ENCODE peak calls at places on chromosome 11, in six cellular contexts. U is retinal pigment epithelial cell, K is HFF-Myc, J is lower lobe of right lung, B is endothelial cell, D is uterus. I is an unnamed sample.

GRCh38 chr11:130634981-130635473 is 186.6 kb downstream of the ADAMTS15 start:
- DNase-seq in U (no peak), K (peak), J (no peak), B (no peak), D (no peak), I (peak)

GRCh38 chr11:78828582-78829520 is 254.2 kb upstream of the NARS2 start:
- DNase-seq in U (no peak), K (no peak), J (no peak), B (no peak), D (no peak), I (no peak)

GRCh38 chr11:112310867-112311266 is 50.2 kb upstream of the PLET1 start:
- DNase-seq in U (no peak), K (no peak), J (no peak), B (no peak), D (no peak), I (no peak)

GRCh38 chr11:1486054-1486825 is at the start of gene MOB2:
- DNase-seq in U (no peak), K (no peak), J (peak), B (no peak), D (peak), I (peak)

GRCh38 chr11:30412509-30412908 is 89.6 kb downstream of the ARL14EP start:
- DNase-seq in U (no peak), K (no peak), J (no peak), B (no peak), D (no peak), I (no peak)

GRCh38 chr11:71425851-71426250 is 22.3 kb downstream of the DHCR7 start:
- DNase-seq in U (no peak), K (no peak), J (no peak), B (no peak), D (no peak), I (peak)

GRCh38 chr11:46726206-46726862 is 7.3 kb downstream of the F2 start:
- DNase-seq in U (no peak), K (no peak), J (peak), B (no peak), D (no peak), I (no peak)

GRCh38 chr11:79243412-79244174 is 197.2 kb downstream of the TENM4 start:
- DNase-seq in U (no peak), K (no peak), J (no peak), B (no peak), D (peak), I (no peak)

GRCh38 chr11:1422481-1422880 is 32.7 kb downstream of the BRSK2 start:
- DNase-seq in U (no peak), K (no peak), J (no peak), B (peak), D (no peak), I (no peak)

GRCh38 chr11:119694334-119694733 is 34.7 kb downstream of the NECTIN1 start:
- DNase-seq in U (no peak), K (no peak), J (no peak), B (no peak), D (no peak), I (no peak)

GRCh38 chr11:69136471-69136870 is 19.3 kb upstream of the SMIM38 start:
- DNase-seq in U (no peak), K (no peak), J (no peak), B (no peak), D (no peak), I (no peak)

GRCh38 chr11:3939651-3940190 is 84.3 kb downstream of the STIM1 start:
- DNase-seq in U (no peak), K (no peak), J (no peak), B (no peak), D (no peak), I (no peak)

GRCh38 chr11:96241351-96241841 is 101.6 kb downstream of the MAML2 start:
- DNase-seq in U (no peak), K (no peak), J (no peak), B (no peak), D (no peak), I (no peak)

GRCh38 chr11:88655163-88655562 is 317.6 kb upstream of the CTSC start:
- DNase-seq in U (no peak), K (no peak), J (no peak), B (no peak), D (no peak), I (no peak)

GRCh38 chr11:41119484-41119883 is 340.0 kb downstream of the LRRC4C start:
- DNase-seq in U (no peak), K (no peak), J (no peak), B (no peak), D (no peak), I (no peak)

GRCh38 chr11:122307480-122308085 is 191.6 kb upstream of the BLID start:
- DNase-seq in U (no peak), K (no peak), J (no peak), B (no peak), D (no peak), I (no peak)

GRCh38 chr11:82901165-82901938 is at the start of gene DDIAS:
- DNase-seq in U (peak), K (peak), J (peak), B (peak), D (peak), I (peak)
- TF ChIP-seq CTCF in U (no peak), K (no peak), J (no peak), B (no peak), D (no peak), I (no peak)

DNA sequence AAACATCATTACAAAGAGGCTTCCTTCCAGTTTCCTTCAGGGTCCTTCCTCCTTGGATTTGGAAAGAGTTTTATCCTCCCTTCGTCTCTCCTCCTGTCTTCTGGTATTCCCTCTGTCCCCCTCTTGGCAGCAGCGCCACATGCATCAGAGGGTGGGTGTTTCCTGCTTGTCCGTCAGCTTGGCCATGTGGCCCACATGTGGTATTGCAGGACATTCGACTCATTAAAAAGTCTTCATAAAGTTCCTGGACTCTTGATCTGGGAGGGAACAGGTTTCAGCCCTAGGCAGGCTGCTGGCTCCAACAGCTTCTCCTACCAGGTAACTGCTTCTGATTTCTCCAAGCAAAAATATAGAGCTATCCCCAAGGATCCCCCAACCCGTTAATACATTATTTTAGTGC is 189.8 kb downstream of the CSNK2A3 start:
- DNase-seq in U (no peak), K (no peak), J (no peak), B (no peak), D (no peak), I (no peak)
- TF ChIP-seq CTCF in U (peak), K (no peak), J (no peak), B (peak), D (no peak), I (peak)

DNA sequence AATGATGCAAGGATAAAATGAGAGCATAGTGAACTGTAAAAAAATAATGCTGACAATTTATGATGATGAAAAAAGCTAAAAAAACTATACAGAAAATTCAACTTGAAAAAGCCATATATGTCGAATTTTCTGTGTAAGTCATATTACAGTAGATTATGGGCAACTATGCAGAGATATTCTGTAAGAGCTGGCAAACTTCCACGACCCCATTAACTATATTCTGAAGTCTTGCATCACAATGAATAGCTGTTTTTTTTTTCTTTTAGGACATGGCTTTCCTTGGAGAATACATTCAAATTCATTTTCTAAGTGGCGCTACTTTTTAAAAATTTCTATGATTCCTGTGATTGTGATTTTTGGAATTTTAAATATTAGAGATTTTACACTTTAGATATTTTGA is 18.4 kb downstream of the PSMD13 start:
- DNase-seq in U (no peak), K (no peak), J (no peak), B (no peak), D (no peak), I (no peak)
- TF ChIP-seq CTCF in U (no peak), K (no peak), J (no peak), B (no peak), D (no peak), I (no peak)

GRCh38 chr11:61764606-61765260 is 12.3 kb downstream of the MYRF start:
- DNase-seq in U (peak), K (no peak), J (no peak), B (no peak), D (peak), I (no peak)
- TF ChIP-seq CTCF in U (peak), K (no peak), J (no peak), B (no peak), D (no peak), I (no peak)

DNA sequence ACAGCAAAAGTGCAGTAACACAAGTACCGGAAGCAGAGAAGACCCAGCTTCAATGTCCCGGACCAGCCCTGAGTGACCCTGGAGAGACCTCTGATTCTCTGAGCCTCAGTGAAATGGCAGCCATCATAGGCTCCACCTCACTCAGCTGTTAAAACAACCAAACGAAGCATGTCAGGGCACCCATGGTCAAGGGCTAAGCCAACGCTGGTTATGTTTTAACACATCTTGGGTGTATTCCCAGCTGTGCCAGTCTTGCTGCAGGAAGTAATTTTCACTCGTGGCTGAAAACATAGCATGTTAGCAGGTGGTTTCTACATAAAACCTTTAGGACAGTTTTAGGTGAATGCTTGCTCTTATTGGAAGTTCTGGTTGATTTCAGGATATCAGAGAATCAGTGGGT is 30.9 kb downstream of the LMO2 start:
- DNase-seq in U (no peak), K (no peak), J (no peak), B (no peak), D (no peak), I (no peak)
- TF ChIP-seq CTCF in U (no peak), K (no peak), J (no peak), B (no peak), D (no peak), I (no peak)

DNA sequence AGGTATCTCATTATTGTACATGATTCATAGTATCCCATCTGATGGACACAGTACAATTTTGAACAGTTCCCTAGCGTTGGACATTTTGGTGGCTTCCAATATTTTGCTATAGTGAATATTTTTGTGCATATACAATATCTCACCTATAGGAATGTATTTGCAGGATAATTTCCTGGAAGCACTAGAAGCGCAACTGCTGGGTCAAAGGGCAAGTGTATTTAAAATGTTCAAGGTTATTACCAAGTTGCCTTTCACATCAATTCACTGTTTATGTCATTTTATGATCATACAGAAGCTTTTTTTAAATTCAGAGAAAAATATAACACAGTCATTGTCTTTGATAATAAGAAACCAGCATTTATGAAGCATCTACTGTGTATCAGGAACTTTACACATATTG is 19.1 kb upstream of the RPS3 start:
- DNase-seq in U (no peak), K (no peak), J (no peak), B (no peak), D (no peak), I (no peak)
- TF ChIP-seq CTCF in U (no peak), K (no peak), J (no peak), B (no peak), D (no peak), I (no peak)

DNA sequence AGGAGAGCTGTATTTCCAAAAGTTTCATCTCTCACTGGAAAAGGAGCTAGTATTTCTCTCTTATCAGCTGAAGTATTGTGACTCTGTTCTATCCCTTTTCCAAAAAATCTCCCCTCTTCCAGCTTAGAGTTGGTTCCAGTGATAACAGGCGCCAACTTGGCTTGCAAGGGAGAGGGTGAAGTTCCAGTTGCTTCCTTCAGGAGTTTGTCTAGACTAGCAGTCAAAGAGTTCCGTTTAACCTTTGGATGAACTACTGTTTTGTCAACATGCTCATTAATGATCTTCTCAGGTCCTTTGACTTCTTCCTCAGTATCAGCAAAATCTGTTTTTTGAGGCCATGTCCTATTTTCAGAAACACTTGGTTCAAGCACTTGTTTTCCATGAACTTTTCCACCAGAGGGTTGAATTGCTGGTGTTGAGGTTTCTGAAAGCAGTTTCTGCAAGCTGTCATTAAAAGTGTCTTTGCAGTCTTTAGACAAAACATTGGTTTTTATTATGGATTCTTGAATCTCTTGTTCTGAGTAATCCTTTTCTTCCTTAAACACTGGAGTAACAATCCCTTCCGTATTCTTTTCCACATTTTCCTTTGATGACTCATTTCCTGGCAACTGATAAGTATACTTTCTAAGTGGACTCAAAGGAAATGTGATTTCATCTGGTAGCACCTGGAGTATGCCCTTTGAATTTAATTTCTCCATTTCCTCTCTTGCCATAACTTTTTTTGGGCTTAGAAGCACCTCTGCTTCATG is 39.7 kb upstream of the CCDC89 start:
- DNase-seq in U (peak), K (peak), J (no peak), B (no peak), D (no peak), I (peak)
- TF ChIP-seq CTCF in U (peak), K (no peak), J (no peak), B (peak), D (no peak), I (no peak)

I was measured in kidney epithelial cell.